ENCODE peak calls at places on chromosomes 4 and X, in five cellular contexts. H, Z, T, W and B are unnamed samples.

GRCh38 chr4:6227412-6228157 is 27.2 kb upstream of the JAKMIP1 start:
- DNase-seq in W (no peak), T (no peak), H (no peak), Z (no peak), B (no peak)

GRCh38 chr4:147732516-147733193 is 767 bp downstream of the ARHGAP10 start:
- DNase-seq in T (no peak), W (no peak), H (peak), Z (peak), B (no peak)

GRCh38 chr4:76212301-76212700 is 1.3 kb downstream of the SCARB2 start:
- DNase-seq in H (no peak), T (no peak), W (no peak), Z (no peak), B (no peak)

GRCh38 chr4:140893939-140894338 is 137.8 kb upstream of the TBC1D9 start:
- DNase-seq in T (no peak), W (no peak), Z (no peak), H (no peak), B (no peak)

GRCh38 chrX:139429913-139430312 is 100.6 kb upstream of the F9 start:
- DNase-seq in H (no peak), T (no peak), Z (peak), W (no peak), B (no peak)

GRCh38 chr4:24885342-24885741 is 27.5 kb downstream of the CCDC149 start:
- DNase-seq in Z (no peak), W (peak), T (no peak), H (no peak), B (no peak)

GRCh38 chrX:42714981-42715688 is 62.8 kb downstream of the PPP1R2C start:
- DNase-seq in Z (peak), T (no peak), W (peak), H (no peak), B (peak)

GRCh38 chrX:34656842-34657780 is at the start of gene TMEM47:
- DNase-seq in Z (peak), T (no peak), W (peak), H (no peak), B (no peak)

GRCh38 chr4:99352602-99353580 is at the start of gene ADH1C:
- DNase-seq in T (no peak), Z (no peak), W (no peak), H (no peak), B (no peak)